ENCODE peak calls at places on chromosomes 6 and 20, in eight cellular contexts. O is EL; S is kidney glomerular epithelial cell; L is kidney epithelial cell; Y is heart left ventricle; B is glutamatergic neuron; D is activated CD8-positive, alpha-beta T cell treated with anti-CD3 and anti-CD28 coated beads for 36 hours; X is activated naive CD4-positive, alpha-beta T cell. N is an unnamed sample.

GRCh38 chr6:138572200-138572875 is 73.0 kb upstream of the NHSL1 start:
- DNase-seq in O (peak), S (peak), L (peak), Y (peak), B (peak), D (peak), X (no peak), N (peak)

GRCh38 chr6:156563710-156564109 is 213.5 kb upstream of the ARID1B start:
- DNase-seq in O (no peak), S (no peak), L (no peak), Y (no peak), B (no peak), D (no peak), X (no peak), N (no peak)

GRCh38 chr6:125906158-125906998 is 50.2 kb upstream of the HINT3 start:
- DNase-seq in O (peak), S (no peak), L (no peak), Y (peak), B (peak), D (peak), X (no peak), N (peak)

GRCh38 chr6:70060680-70061079 is 194.3 kb downstream of the COL19A1 start:
- DNase-seq in O (no peak), S (no peak), L (no peak), Y (no peak), B (no peak), D (no peak), X (no peak), N (no peak)

GRCh38 chr6:65706436-65706835 is 590 bp downstream of the EYS start:
- DNase-seq in O (no peak), S (no peak), L (no peak), Y (no peak), B (no peak), D (no peak), X (no peak), N (no peak)

GRCh38 chr6:48027704-48028435 is 83.1 kb downstream of the PTCHD4 start:
- DNase-seq in O (no peak), S (peak), L (no peak), Y (no peak), B (no peak), D (peak), X (no peak), N (no peak)

GRCh38 chr20:44643596-44644383 is 7.7 kb downstream of the ADA start:
- DNase-seq in O (peak), S (peak), L (peak), Y (peak), B (no peak), D (peak), X (peak), N (peak)

GRCh38 chr6:34082816-34083215 is 63.1 kb downstream of the GRM4 start:
- DNase-seq in O (no peak), S (no peak), L (no peak), Y (no peak), B (no peak), D (no peak), X (no peak), N (no peak)

GRCh38 chr20:33423141-33423834 is 20.3 kb downstream of the SNTA1 start:
- DNase-seq in O (peak), S (no peak), L (no peak), Y (peak), B (no peak), D (no peak), X (no peak), N (no peak)

GRCh38 chr20:13756551-13756950 is 28.2 kb downstream of the ESF1 start:
- DNase-seq in O (no peak), S (no peak), L (no peak), Y (no peak), B (no peak), D (no peak), X (no peak), N (no peak)

GRCh38 chr6:151699719-151700118 is 107.8 kb upstream of the ESR1 start:
- DNase-seq in O (no peak), S (no peak), L (no peak), Y (no peak), B (no peak), D (no peak), X (no peak), N (no peak)

GRCh38 chr6:169970306-169970988 is 219.0 kb downstream of the ERMARD start:
- DNase-seq in O (no peak), S (no peak), L (no peak), Y (peak), B (peak), D (no peak), X (no peak), N (no peak)

GRCh38 chr20:2817891-2818595 is 1.9 kb downstream of the TMEM239 start:
- DNase-seq in O (no peak), S (no peak), L (no peak), Y (no peak), B (no peak), D (no peak), X (no peak), N (no peak)

GRCh38 chr20:24619212-24619611 is 149.8 kb downstream of the SYNDIG1 start:
- DNase-seq in O (no peak), S (no peak), L (no peak), Y (no peak), B (no peak), D (no peak), X (no peak), N (no peak)

GRCh38 chr6:29633532-29633901 is 534 bp upstream of the GABBR1 start:
- DNase-seq in O (no peak), S (peak), L (no peak), Y (no peak), B (no peak), D (no peak), X (no peak), N (no peak)

GRCh38 chr20:40617594-40617993 is 71.4 kb downstream of the MAFB start:
- DNase-seq in O (no peak), S (no peak), L (no peak), Y (no peak), B (no peak), D (no peak), X (no peak), N (no peak)

GRCh38 chr6:37170273-37171140 is 555 bp downstream of the PIM1 start:
- DNase-seq in O (peak), S (no peak), L (no peak), Y (peak), B (peak), D (peak), X (peak), N (peak)

GRCh38 chr6:107665386-107665785 is 158.7 kb downstream of the SCML4 start:
- DNase-seq in O (peak), S (no peak), L (no peak), Y (no peak), B (no peak), D (no peak), X (no peak), N (no peak)

GRCh38 chr20:60512436-60512835 is 554.2 kb downstream of the CDH26 start:
- DNase-seq in O (peak), S (no peak), L (no peak), Y (no peak), B (no peak), D (no peak), X (no peak), N (peak)

GRCh38 chr20:47847882-47848485 is 62.7 kb upstream of the SULF2 start:
- DNase-seq in O (no peak), S (no peak), L (peak), Y (no peak), B (peak), D (peak), X (no peak), N (no peak)

GRCh38 chr6:12992770-12993169 is 276.2 kb downstream of the PHACTR1 start:
- DNase-seq in O (no peak), S (no peak), L (no peak), Y (no peak), B (no peak), D (no peak), X (no peak), N (no peak)

GRCh38 chr6:110646951-110647910 is 168.0 kb downstream of the CDK19 start:
- DNase-seq in O (no peak), S (no peak), L (no peak), Y (no peak), B (no peak), D (no peak), X (no peak), N (no peak)

GRCh38 chr6:134585529-134585873 is 267.6 kb upstream of the SGK1 start:
- DNase-seq in O (no peak), S (no peak), L (no peak), Y (no peak), B (no peak), D (no peak), X (no peak), N (no peak)

GRCh38 chr6:14038636-14039035 is 78.9 kb upstream of the CD83 start:
- DNase-seq in O (no peak), S (no peak), L (no peak), Y (no peak), B (no peak), D (no peak), X (no peak), N (no peak)

GRCh38 chr6:154891901-154892300 is 103.2 kb upstream of the TIAM2 start:
- DNase-seq in O (no peak), S (no peak), L (no peak), Y (no peak), B (no peak), D (no peak), X (no peak), N (no peak)

GRCh38 chr6:82843291-82843885 is 222.3 kb downstream of the UBE3D start:
- DNase-seq in O (no peak), S (peak), L (no peak), Y (no peak), B (no peak), D (no peak), X (no peak), N (no peak)

GRCh38 chr6:164690702-164691500 is 618.5 kb downstream of the C6orf118 start:
- DNase-seq in O (no peak), S (no peak), L (no peak), Y (no peak), B (no peak), D (no peak), X (no peak), N (no peak)

GRCh38 chr6:55046869-55047422 is 127.4 kb upstream of the HCRTR2 start:
- DNase-seq in O (no peak), S (no peak), L (no peak), Y (no peak), B (no peak), D (no peak), X (no peak), N (no peak)

GRCh38 chr6:28633445-28634215 is 107.9 kb downstream of the GPX5 start:
- DNase-seq in O (no peak), S (no peak), L (no peak), Y (no peak), B (no peak), D (no peak), X (no peak), N (peak)

GRCh38 chr6:127641905-127642304 is 64.9 kb downstream of the C6orf58 start:
- DNase-seq in O (peak), S (peak), L (no peak), Y (no peak), B (peak), D (peak), X (no peak), N (peak)